ENCODE peak calls at places on chromosome 7, in six cellular contexts. E is AG10803, N is endodermal cell, L is spleen, Q is A549, H is nephron progenitor cell. Y is an unnamed sample.

GRCh38 chr7:27196287-27196739 is 3.6 kb downstream of the HOXA13 start:
- DNase-seq in H (peak; percentile 92), E (peak; percentile 70), Q (peak; percentile 79), N (peak; percentile 95), L (peak; percentile 91), Y (peak; percentile 57)

GRCh38 chr7:84697506-84697905 is 489.4 kb downstream of the SEMA3D start:
- DNase-seq in Q (peak; percentile 58), N (no peak), L (no peak), H (no peak), E (peak; percentile 82), Y (no peak)

GRCh38 chr7:95691464-95691863 is 80.9 kb upstream of the DYNC1I1 start:
- DNase-seq in N (no peak), E (no peak), L (no peak), Q (no peak), H (no peak), Y (peak; percentile 61)

GRCh38 chr7:64558323-64558705 is 4.6 kb downstream of the ZNF680 start:
- DNase-seq in E (no peak), N (no peak), Q (no peak), L (no peak), H (no peak), Y (no peak)

GRCh38 chr7:2484868-2485267 is 8.7 kb upstream of the GRIFIN start:
- DNase-seq in E (no peak), N (no peak), H (no peak), Q (no peak), L (no peak), Y (no peak)

GRCh38 chr7:2112261-2113203 is 120.2 kb downstream of the MAD1L1 start:
- DNase-seq in E (no peak), N (no peak), H (no peak), L (no peak), Q (no peak), Y (no peak)

GRCh38 chr7:130381468-130382312 is 1.4 kb downstream of the CPA1 start:
- DNase-seq in L (no peak), H (no peak), N (peak; percentile 92), E (no peak), Q (no peak), Y (no peak)

GRCh38 chr7:2530076-2530967 is 10.7 kb downstream of the LFNG start:
- DNase-seq in N (no peak), E (no peak), L (peak; percentile 95), H (no peak), Q (no peak), Y (no peak)

GRCh38 chr7:113504142-113504541 is 385.8 kb upstream of the SMIM30 start:
- DNase-seq in H (no peak), Q (no peak), E (no peak), N (no peak), L (no peak), Y (no peak)

GRCh38 chr7:78226059-78226658 is 427.6 kb downstream of the PHTF2 start:
- DNase-seq in H (peak; percentile 70), E (no peak), L (no peak), Q (peak; percentile 40), N (peak; percentile 89), Y (no peak)

GRCh38 chr7:50068850-50069551 is 24.0 kb downstream of the ZPBP start:
- DNase-seq in L (no peak), H (no peak), E (peak; percentile 51), N (peak; percentile 53), Q (peak; percentile 3), Y (peak; percentile 7)

GRCh38 chr7:144780071-144780608 is 55.7 kb downstream of the TPK1 start:
- DNase-seq in H (no peak), N (no peak), E (no peak), Q (no peak), L (no peak), Y (no peak)

GRCh38 chr7:138716889-138717288 is 15.7 kb upstream of the SVOPL start:
- DNase-seq in E (no peak), N (no peak), H (no peak), Q (no peak), L (no peak), Y (no peak)

GRCh38 chr7:155291045-155291530 is 6.6 kb upstream of the INSIG1 start:
- DNase-seq in E (peak; percentile 23), L (no peak), Q (peak; percentile 67), H (no peak), N (no peak), Y (no peak)

GRCh38 chr7:51658684-51659083 is 342.1 kb upstream of the COBL start:
- DNase-seq in L (no peak), E (no peak), H (no peak), N (no peak), Q (no peak), Y (no peak)

GRCh38 chr7:18708204-18708603 is 212.7 kb downstream of the HDAC9 start:
- DNase-seq in H (no peak), Q (no peak), E (no peak), N (no peak), L (no peak), Y (no peak)

GRCh38 chr7:142131439-142131838 is 19.9 kb downstream of the MGAM2 start:
- DNase-seq in E (no peak), N (no peak), L (no peak), H (no peak), Q (no peak), Y (no peak)

GRCh38 chr7:40570218-40570617 is 435.4 kb downstream of the SUGCT start:
- DNase-seq in E (peak; percentile 59), L (no peak), Q (no peak), N (peak; percentile 87), H (no peak), Y (no peak)

GRCh38 chr7:138727336-138728099 is 26.4 kb upstream of the SVOPL start:
- DNase-seq in H (no peak), Q (no peak), N (no peak), L (no peak), E (no peak), Y (no peak)

GRCh38 chr7:44965441-44965903 is 13.3 kb downstream of the MYO1G start:
- DNase-seq in L (peak; percentile 54), E (no peak), H (no peak), Q (no peak), N (peak; percentile 36), Y (no peak)

GRCh38 chr7:44964831-44965440 is 13.9 kb downstream of the MYO1G start:
- DNase-seq in N (peak; percentile 44), L (no peak), Q (no peak), E (no peak), H (no peak), Y (no peak)

GRCh38 chr7:44963526-44964290 is 15.1 kb downstream of the MYO1G start:
- DNase-seq in H (no peak), N (peak; percentile 38), E (no peak), Q (no peak), L (peak; percentile 52), Y (no peak)

GRCh38 chr7:44965937-44966730 is 12.7 kb downstream of the MYO1G start:
- DNase-seq in L (peak; percentile 58), N (no peak), E (no peak), H (no peak), Q (no peak), Y (no peak)

DNA sequence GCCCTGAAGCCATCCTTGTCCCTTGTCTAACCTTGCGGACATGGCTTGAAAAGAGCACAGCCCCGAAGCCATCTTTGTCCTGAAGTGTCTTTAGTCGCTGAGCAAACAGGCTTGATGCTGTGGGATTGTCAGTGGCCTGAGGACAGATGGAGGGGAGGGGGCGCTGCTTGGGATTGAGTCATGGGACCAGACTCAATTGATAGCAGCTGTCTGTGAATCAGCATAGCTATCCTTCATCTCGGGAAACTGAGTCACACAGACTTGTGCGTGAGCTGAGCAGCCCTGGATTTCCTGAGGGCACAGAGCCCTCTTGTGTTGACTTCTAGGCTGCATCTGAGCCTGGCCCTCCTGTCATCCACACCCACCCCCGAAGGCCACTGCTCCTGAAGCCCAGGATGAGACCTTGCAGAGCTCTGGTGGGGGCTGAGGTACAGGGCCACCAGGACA is 14.4 kb downstream of the MYO1G start:
- DNase-seq in E (no peak), N (peak; percentile 69), H (no peak), Q (peak; percentile 36), L (no peak), Y (no peak)
- TF ChIP-seq CTCF in E (peak; percentile 32), N (peak; percentile 70), H (no peak), Q (peak; percentile 41), L (no peak), Y (peak; percentile 63)

GRCh38 chr7:38291117-38291647 is 17.7 kb upstream of the TARP start:
- DNase-seq in N (no peak), H (no peak), Q (no peak), E (no peak), L (no peak), Y (no peak)
- TF ChIP-seq CTCF in N (peak; percentile 54), H (no peak), Q (no peak), E (no peak), L (no peak), Y (no peak)

DNA sequence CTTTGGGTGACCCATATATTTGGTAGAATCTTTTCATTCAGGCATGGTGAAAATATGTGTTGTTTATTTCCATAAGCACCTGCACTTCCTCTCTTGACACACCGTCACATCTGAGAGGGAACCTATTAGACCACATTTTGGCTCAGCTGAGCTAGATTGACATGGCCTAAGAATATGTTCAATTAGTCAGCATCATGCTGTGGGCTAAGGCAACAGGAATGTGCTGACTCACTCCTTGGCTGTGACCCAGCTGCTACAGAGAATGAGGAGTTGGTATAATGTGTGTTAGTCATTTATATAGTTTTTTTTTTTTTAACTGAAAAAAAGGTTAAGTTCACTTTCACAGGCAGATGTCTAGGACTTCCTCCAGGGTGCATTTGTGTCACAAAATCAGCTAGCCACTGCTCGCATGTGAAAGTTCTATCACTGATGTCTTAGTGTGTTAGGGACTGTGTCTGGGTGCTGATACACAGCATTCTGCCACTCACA is 180.6 kb downstream of the SEMA3E start:
- DNase-seq in H (peak; percentile 5), Q (peak; percentile 96), L (no peak), E (peak; percentile 97), N (peak; percentile 85), Y (peak; percentile 98)
- TF ChIP-seq CTCF in H (no peak), Q (no peak), L (no peak), E (no peak), N (no peak), Y (peak; percentile 34)

GRCh38 chr7:22296916-22297315 is 60.0 kb downstream of the RAPGEF5 start:
- DNase-seq in H (no peak), Q (no peak), E (peak; percentile 21), L (no peak), N (no peak), Y (no peak)
- TF ChIP-seq CTCF in H (no peak), Q (no peak), E (peak; percentile 44), L (no peak), N (peak; percentile 36), Y (no peak)

GRCh38 chr7:93447509-93447908 is 127.0 kb downstream of the CALCR start:
- DNase-seq in H (no peak), E (no peak), Q (no peak), L (no peak), N (no peak), Y (no peak)

GRCh38 chr7:93442478-93443224 is 131.9 kb downstream of the CALCR start:
- DNase-seq in E (peak; percentile 23), N (peak; percentile 86), L (no peak), Q (peak; percentile 51), H (peak; percentile 42), Y (no peak)
- TF ChIP-seq CTCF in E (peak; percentile 75), N (peak; percentile 92), L (no peak), Q (peak; percentile 53), H (peak; percentile 60), Y (peak; percentile 87)

GRCh38 chr7:70434376-70434775 is 697.6 kb upstream of the GALNT17 start:
- DNase-seq in N (no peak), L (no peak), Q (peak; percentile 3), E (peak; percentile 2), H (no peak), Y (no peak)
- TF ChIP-seq CTCF in N (peak; percentile 43), L (no peak), Q (no peak), E (no peak), H (no peak), Y (peak; percentile 29)

Y was measured in keratinocyte.